ENCODE peak calls at places on chromosome 3, in four cellular contexts. K is sigmoid colon, Q is HCT116, E is ovary. L is an unnamed sample. For H3K4me1 and H3K27me3, the result is how much of the 10 kb centered on the place peaks cover.

GRCh38 chr3:127836004-127836882 is 13.9 kb upstream of the MGLL start:
- DNase-seq in K (no peak), Q (no peak), E (no peak), L (no peak)

GRCh38 chr3:107227091-107227490 is 150.1 kb upstream of the CCDC54 start:
- DNase-seq in K (no peak), Q (no peak), E (no peak), L (no peak)

GRCh38 chr3:107938128-107938527 is 152.7 kb downstream of the CD47 start:
- DNase-seq in K (no peak), Q (peak), E (no peak), L (peak)

GRCh38 chr3:5321941-5322340 is 134.4 kb downstream of the EDEM1 start:
- DNase-seq in K (no peak), Q (no peak), E (no peak), L (no peak)

GRCh38 chr3:331881-332280 is 135.3 kb downstream of the CHL1 start:
- DNase-seq in K (no peak), Q (no peak), E (no peak), L (no peak)

GRCh38 chr3:39021465-39022274 is 30.1 kb downstream of the SCN11A start:
- DNase-seq in K (no peak), Q (no peak), E (no peak), L (peak)

GRCh38 chr3:139937674-139938279 is 2.8 kb downstream of the CLSTN2 start:
- DNase-seq in K (no peak), Q (peak), E (peak), L (peak)

GRCh38 chr3:123157598-123158287 is 44.0 kb upstream of the SEC22A start:
- DNase-seq in K (no peak), Q (no peak), E (no peak), L (no peak)

GRCh38 chr3:42097166-42097946 is 6.2 kb downstream of the TRAK1 start:
- DNase-seq in K (no peak), Q (no peak), E (no peak), L (no peak)

GRCh38 chr3:126257174-126257573 is 76.8 kb upstream of the ALDH1L1 start:
- DNase-seq in K (no peak), Q (no peak), E (no peak), L (no peak)

GRCh38 chr3:8499181-8499611 is 2.4 kb upstream of the LMCD1 start:
- DNase-seq in K (no peak), Q (no peak), E (no peak), L (no peak)

GRCh38 chr3:111418388-111418787 is 123.6 kb upstream of the CD96 start:
- DNase-seq in K (no peak), Q (no peak), E (no peak), L (no peak)

GRCh38 chr3:67109651-67110204 is 111.6 kb downstream of the KBTBD8 start:
- DNase-seq in K (peak), Q (peak), E (no peak), L (peak)

GRCh38 chr3:38084019-38084968 is 45.3 kb downstream of the DLEC1 start:
- DNase-seq in K (no peak), Q (no peak), E (no peak), L (peak)

GRCh38 chr3:56133423-56133822 is 334.8 kb downstream of the ERC2 start:
- DNase-seq in K (no peak), Q (no peak), E (no peak), L (no peak)

GRCh38 chr3:72185549-72186484 is 400.9 kb upstream of the PROK2 start:
- DNase-seq in K (no peak), Q (no peak), E (no peak), L (no peak)

GRCh38 chr3:138383715-138384114 is 35.3 kb downstream of the MRAS start:
- DNase-seq in K (peak), Q (no peak), E (no peak), L (no peak)

GRCh38 chr3:36707623-36708409 is 56.5 kb downstream of the DCLK3 start:
- DNase-seq in K (no peak), Q (peak), E (no peak), L (no peak)

GRCh38 chr3:99094611-99095010 is 193.1 kb upstream of the DCBLD2 start:
- DNase-seq in K (no peak), Q (no peak), E (no peak), L (no peak)

GRCh38 chr3:49388416-49388815 is 23.4 kb downstream of the RHOA start:
- DNase-seq in K (no peak), Q (no peak), E (no peak), L (no peak)

GRCh38 chr3:30688776-30689175 is 82.4 kb downstream of the TGFBR2 start:
- DNase-seq in K (no peak), Q (no peak), E (no peak), L (no peak)

GRCh38 chr3:41267975-41268640 is 68.8 kb downstream of the CTNNB1 start:
- DNase-seq in K (no peak), Q (peak), E (no peak), L (peak)

GRCh38 chr3:195249057-195249770 is 21.7 kb downstream of the XXYLT1 start:
- DNase-seq in K (no peak), Q (no peak), E (peak), L (peak)

GRCh38 chr3:195580733-195581443 is 2.9 kb downstream of the APOD start:
- DNase-seq in K (no peak), Q (no peak), E (peak), L (no peak)

GRCh38 chr3:41202834-41203345 is 3.6 kb downstream of the CTNNB1 start:
- DNase-seq in K (no peak), Q (no peak), E (no peak), L (peak)

GRCh38 chr3:76107935-76108570 is 322.7 kb upstream of the ZNF717 start:
- DNase-seq in K (no peak), Q (peak), E (no peak), L (no peak)

GRCh38 chr3:158710601-158711000 is 21.7 kb downstream of the RARRES1 start:
- DNase-seq in K (no peak), Q (no peak), E (no peak), L (no peak)

GRCh38 chr3:158712443-158712842 is 19.8 kb downstream of the RARRES1 start:
- DNase-seq in K (no peak), Q (no peak), E (no peak), L (no peak)

GRCh38 chr3:158713094-158713499 is 19.2 kb downstream of the RARRES1 start:
- DNase-seq in K (no peak), Q (no peak), E (no peak), L (no peak)

GRCh38 chr3:158709666-158710083 is 22.6 kb downstream of the RARRES1 start:
- DNase-seq in K (no peak), Q (no peak), E (no peak), L (no peak)

GRCh38 chr3:158711886-158712285 is 20.4 kb downstream of the RARRES1 start:
- DNase-seq in K (no peak), Q (no peak), E (no peak), L (no peak)
- H3K4me1 ChIP-seq in K (under half), Q (under half), E (under half), L (under half)

GRCh38 chr3:183285828-183286457 is 32.9 kb downstream of the B3GNT5 start:
- DNase-seq in K (peak), Q (peak), E (peak), L (no peak)
- H3K4me3 ChIP-seq in K (no peak), Q (peak), E (no peak), L (no peak)

GRCh38 chr3:194162070-194162678 is 26.2 kb downstream of the HES1 start:
- DNase-seq in K (no peak), Q (no peak), E (no peak), L (no peak)

GRCh38 chr3:194156095-194156494 is 20.1 kb downstream of the HES1 start:
- DNase-seq in K (no peak), Q (no peak), E (no peak), L (no peak)

GRCh38 chr3:194161181-194162045 is 25.5 kb downstream of the HES1 start:
- DNase-seq in K (no peak), Q (no peak), E (peak), L (peak)

GRCh38 chr3:194160158-194160557 is 24.2 kb downstream of the HES1 start:
- DNase-seq in K (no peak), Q (no peak), E (no peak), L (no peak)

DNA sequence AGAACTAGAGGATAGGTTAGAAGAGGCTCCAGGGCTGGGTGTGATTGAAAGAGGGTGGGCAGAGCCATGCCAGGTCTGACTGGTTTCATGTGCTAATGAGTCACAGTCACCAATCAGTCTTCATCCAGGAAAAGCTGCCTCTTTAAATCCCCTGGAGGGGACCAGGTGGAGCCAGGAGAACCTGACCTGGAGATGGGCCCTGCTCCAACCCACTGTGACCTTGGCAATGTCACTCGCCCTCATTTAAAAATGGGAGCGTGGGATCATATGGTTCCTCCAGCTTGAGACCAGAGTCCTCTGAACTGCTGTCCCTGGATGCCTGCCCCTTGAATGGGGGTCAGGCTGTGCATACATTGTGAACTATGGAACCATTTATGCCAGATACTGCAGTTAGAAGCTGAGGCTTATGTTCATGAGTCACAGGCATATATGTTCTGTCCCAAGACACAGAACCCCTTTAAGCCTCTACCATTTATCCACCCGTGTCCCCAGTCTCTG is 23.0 kb downstream of the HES1 start:
- DNase-seq in K (no peak), Q (no peak), E (no peak), L (no peak)
- H3K27me3 ChIP-seq in K (under half), Q (under half), E (under half), L (under half)

GRCh38 chr3:157127268-157127667 is 32.7 kb downstream of the CCNL1 start:
- DNase-seq in K (no peak), Q (no peak), E (no peak), L (no peak)

GRCh38 chr3:157127831-157128767 is 31.8 kb downstream of the CCNL1 start:
- DNase-seq in K (peak), Q (peak), E (peak), L (peak)

GRCh38 chr3:157130138-157130880 is 29.6 kb downstream of the CCNL1 start:
- DNase-seq in K (peak), Q (peak), E (peak), L (peak)

GRCh38 chr3:157129782-157130137 is 30.2 kb downstream of the CCNL1 start:
- DNase-seq in K (no peak), Q (peak), E (no peak), L (peak)

DNA sequence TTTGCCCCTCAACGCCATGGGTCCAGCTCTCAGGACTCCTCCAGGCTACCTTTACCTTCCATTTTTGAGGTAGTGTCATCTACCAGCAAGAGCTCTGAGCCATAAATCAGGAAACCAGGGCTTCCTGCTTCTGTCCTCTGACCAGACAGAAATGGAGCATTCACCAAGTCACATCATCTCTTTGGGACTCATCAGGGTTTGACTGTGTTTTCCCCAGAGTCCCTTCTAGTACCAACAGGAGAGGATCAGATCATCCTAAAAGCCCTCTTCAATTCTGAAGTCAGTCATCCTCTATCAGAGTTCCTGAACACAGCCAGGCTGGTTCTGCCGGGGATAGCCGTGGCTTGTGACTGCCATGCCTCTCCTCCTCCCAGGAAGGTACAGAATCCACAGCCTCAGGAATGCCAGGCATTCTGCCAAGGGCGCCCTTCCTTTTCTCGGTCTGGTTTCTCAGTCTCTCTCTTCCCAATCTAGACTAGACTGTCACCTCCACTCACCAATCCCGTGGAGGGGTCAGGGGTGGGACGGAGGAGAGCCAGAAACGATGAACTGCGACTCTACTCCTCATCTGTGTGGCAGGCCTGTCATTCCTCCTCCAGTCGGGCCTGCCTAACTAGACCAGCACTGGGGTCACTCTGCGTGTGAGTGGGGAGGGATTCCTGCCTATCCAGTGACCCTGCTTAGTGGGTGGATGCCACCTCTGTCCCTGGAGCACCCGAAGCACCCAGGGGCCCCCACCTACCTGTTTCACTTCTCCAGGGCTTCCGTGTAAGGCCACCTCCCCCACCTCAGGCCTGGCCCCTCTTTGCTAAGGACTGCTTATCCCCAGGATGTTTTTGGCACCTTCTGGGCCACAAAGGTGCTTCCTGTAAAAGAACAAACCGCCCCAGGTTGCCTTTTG is 30.9 kb downstream of the CCNL1 start:
- DNase-seq in K (no peak), Q (peak), E (no peak), L (no peak)
- H3K4me1 ChIP-seq in K (under half), Q (half or more), E (under half), L (half or more)

GRCh38 chr3:53218136-53218535 is 37.7 kb downstream of the TKT start:
- DNase-seq in K (no peak), Q (no peak), E (no peak), L (no peak)

GRCh38 chr3:53222183-53222901 is 33.5 kb downstream of the TKT start:
- DNase-seq in K (no peak), Q (no peak), E (no peak), L (peak)

GRCh38 chr3:53221345-53221744 is 34.5 kb downstream of the TKT start:
- DNase-seq in K (no peak), Q (no peak), E (no peak), L (no peak)

GRCh38 chr3:53221827-53222182 is 34.0 kb downstream of the TKT start:
- DNase-seq in K (no peak), Q (no peak), E (no peak), L (no peak)

GRCh38 chr3:53219897-53220483 is 35.8 kb downstream of the TKT start:
- DNase-seq in K (peak), Q (peak), E (peak), L (peak)
- H3K4me3 ChIP-seq in K (no peak), Q (no peak), E (no peak), L (no peak)

GRCh38 chr3:13079510-13079909 is 6.3 kb upstream of the IQSEC1 start:
- DNase-seq in K (no peak), Q (no peak), E (no peak), L (no peak)

GRCh38 chr3:13078158-13078905 is 5.1 kb upstream of the IQSEC1 start:
- DNase-seq in K (no peak), Q (no peak), E (no peak), L (no peak)

GRCh38 chr3:13079051-13079450 is 5.8 kb upstream of the IQSEC1 start:
- DNase-seq in K (no peak), Q (no peak), E (no peak), L (no peak)

GRCh38 chr3:13080591-13080990 is 7.4 kb upstream of the IQSEC1 start:
- DNase-seq in K (no peak), Q (no peak), E (no peak), L (no peak)

DNA sequence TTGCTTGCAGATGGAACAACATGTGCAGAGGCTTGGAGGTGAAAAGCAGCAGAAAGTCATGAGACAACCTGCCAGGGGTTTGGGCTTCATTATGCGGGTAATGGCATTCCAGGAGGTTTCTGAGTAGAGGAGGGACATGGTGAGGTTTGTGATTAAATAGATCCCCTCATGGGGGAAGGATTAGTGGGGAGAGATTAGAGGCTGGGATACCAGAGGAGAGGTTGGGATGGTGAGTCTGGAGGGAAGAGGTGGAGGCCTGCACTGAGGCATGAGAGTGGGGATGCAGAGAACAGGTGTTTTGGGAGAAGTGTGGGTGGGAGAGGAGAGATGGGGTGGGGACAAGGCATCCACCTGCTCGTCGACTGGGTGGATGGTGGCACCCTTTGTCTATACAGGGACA is 6.8 kb upstream of the IQSEC1 start:
- DNase-seq in K (no peak), Q (no peak), E (no peak), L (no peak)
- H3K27me3 ChIP-seq in K (under half), Q (under half), E (under half), L (under half)

GRCh38 chr3:149473991-149474819 is at the start of gene TM4SF4:
- DNase-seq in K (no peak), Q (no peak), E (no peak), L (no peak)

GRCh38 chr3:149472393-149472792 is 2.1 kb upstream of the TM4SF4 start:
- DNase-seq in K (no peak), Q (no peak), E (no peak), L (no peak)

GRCh38 chr3:149471991-149472390 is 2.5 kb upstream of the TM4SF4 start:
- DNase-seq in K (no peak), Q (no peak), E (no peak), L (no peak)

GRCh38 chr3:149475451-149476060 is 1.1 kb downstream of the TM4SF4 start:
- DNase-seq in K (no peak), Q (no peak), E (no peak), L (no peak)

GRCh38 chr3:149473314-149473990 is 1.0 kb upstream of the TM4SF4 start:
- DNase-seq in K (no peak), Q (peak), E (peak), L (peak)
- H3K4me1 ChIP-seq in K (under half), Q (under half), E (under half), L (under half)

L was measured in Caco-2.